ENCODE peak calls at places on chromosome 1, in five cellular contexts. C, T, I, V and W are unnamed samples.

GRCh38 chr1:209577346-209577745 is 6.2 kb upstream of the CAMK1G start:
- DNase-seq in C (no peak), T (no peak), I (no peak), V (no peak), W (no peak)

GRCh38 chr1:170929835-170930554 is 5.3 kb upstream of the MROH9 start:
- DNase-seq in C (no peak), T (no peak), I (peak; percentile 35), V (no peak), W (no peak)

GRCh38 chr1:5810553-5811270 is 181.5 kb downstream of the NPHP4 start:
- DNase-seq in C (no peak), T (no peak), I (no peak), V (no peak), W (no peak)

GRCh38 chr1:17189632-17190525 is 15.0 kb upstream of the PADI1 start:
- DNase-seq in C (no peak), T (no peak), I (no peak), V (no peak), W (no peak)

GRCh38 chr1:197453376-197454058 is 185.5 kb downstream of the CRB1 start:
- DNase-seq in C (no peak), T (no peak), I (no peak), V (no peak), W (no peak)

GRCh38 chr1:105072850-105073249 is 1323.2 kb downstream of the AMY1C start:
- DNase-seq in C (no peak), T (no peak), I (no peak), V (no peak), W (no peak)

GRCh38 chr1:214842856-214843255 is 239.7 kb upstream of the KCNK2 start:
- DNase-seq in C (no peak), T (no peak), I (no peak), V (no peak), W (no peak)

GRCh38 chr1:207958376-207959139 is 47.6 kb upstream of the CD34 start:
- DNase-seq in C (no peak), T (no peak), I (no peak), V (no peak), W (no peak)

GRCh38 chr1:79556189-79556588 is 549.7 kb upstream of the ADGRL4 start:
- DNase-seq in C (no peak), T (no peak), I (no peak), V (no peak), W (no peak)

GRCh38 chr1:16348414-16349182 is 3.7 kb downstream of the FBXO42 start:
- DNase-seq in C (no peak), T (no peak), I (no peak), V (no peak), W (no peak)

GRCh38 chr1:1267488-1268283 is 6.0 kb downstream of the UBE2J2 start:
- DNase-seq in C (no peak), T (no peak), I (no peak), V (no peak), W (no peak)

GRCh38 chr1:203650012-203650836 is 23.6 kb downstream of the ATP2B4 start:
- DNase-seq in C (peak; percentile 66), T (peak; percentile 78), I (peak; percentile 71), V (peak; percentile 49), W (peak; percentile 71)

GRCh38 chr1:185453496-185454192 is 136.6 kb upstream of the IVNS1ABP start:
- DNase-seq in C (no peak), T (no peak), I (no peak), V (no peak), W (no peak)

GRCh38 chr1:53542551-53542950 is 83.4 kb downstream of the DMRTB1 start:
- DNase-seq in C (no peak), T (no peak), I (no peak), V (no peak), W (no peak)

GRCh38 chr1:85224734-85225623 is 24.2 kb upstream of the SYDE2 start:
- DNase-seq in C (peak; percentile 20), T (no peak), I (no peak), V (no peak), W (no peak)

GRCh38 chr1:151061704-151062103 is 1.5 kb downstream of the MLLT11 start:
- DNase-seq in C (no peak), T (no peak), I (no peak), V (no peak), W (no peak)

GRCh38 chr1:25815208-25816111 is 4.3 kb upstream of the MTFR1L start:
- DNase-seq in C (peak; percentile 13), T (no peak), I (no peak), V (no peak), W (no peak)

GRCh38 chr1:46654012-46654411 is 14.2 kb downstream of the ATPAF1 start:
- DNase-seq in C (no peak), T (no peak), I (no peak), V (no peak), W (no peak)

GRCh38 chr1:209742409-209743144 is 13.3 kb upstream of the TRAF3IP3 start:
- DNase-seq in C (no peak), T (no peak), I (no peak), V (no peak), W (no peak)

GRCh38 chr1:206846475-206846874 is 18.9 kb upstream of the IL20 start:
- DNase-seq in C (no peak), T (no peak), I (no peak), V (no peak), W (no peak)

GRCh38 chr1:32749726-32750224 is 47.2 kb upstream of the SYNC start:
- DNase-seq in C (no peak), T (no peak), I (no peak), V (no peak), W (no peak)

GRCh38 chr1:111988743-111989453 is 570 bp downstream of the KCND3 start:
- DNase-seq in C (peak; percentile 31), T (no peak), I (no peak), V (no peak), W (peak; percentile 62)

GRCh38 chr1:51736702-51737101 is 119.8 kb downstream of the OSBPL9 start:
- DNase-seq in C (no peak), T (no peak), I (peak; percentile 54), V (no peak), W (no peak)

GRCh38 chr1:30412241-30413110 is 310.9 kb downstream of the MATN1 start:
- DNase-seq in C (no peak), T (no peak), I (peak; percentile 5), V (no peak), W (no peak)

GRCh38 chr1:225735252-225736149 is 42.1 kb upstream of the SRP9 start:
- DNase-seq in C (peak; percentile 68), T (no peak), I (peak; percentile 80), V (no peak), W (peak; percentile 67)

GRCh38 chr1:24978383-24979032 is 48.4 kb upstream of the RUNX3 start:
- DNase-seq in C (no peak), T (no peak), I (no peak), V (no peak), W (no peak)

GRCh38 chr1:46094454-46094853 is 38.0 kb downstream of the PIK3R3 start:
- DNase-seq in C (no peak), T (no peak), I (no peak), V (no peak), W (no peak)

GRCh38 chr1:8122477-8123407 is 96.6 kb upstream of the ERRFI1 start:
- DNase-seq in C (no peak), T (no peak), I (peak; percentile 85), V (no peak), W (no peak)

GRCh38 chr1:180415985-180416633 is 86.3 kb downstream of the ACBD6 start:
- DNase-seq in C (no peak), T (no peak), I (no peak), V (no peak), W (no peak)

GRCh38 chr1:44817771-44818495 is 9.6 kb downstream of the BTBD19 start:
- DNase-seq in C (peak; percentile 3), T (no peak), I (no peak), V (no peak), W (peak; percentile 30)

GRCh38 chr1:55478742-55479141 is 263.6 kb upstream of the USP24 start:
- DNase-seq in C (no peak), T (no peak), I (no peak), V (no peak), W (no peak)

GRCh38 chr1:40478276-40478675 is 1.2 kb downstream of the ZFP69 start:
- DNase-seq in C (no peak), T (no peak), I (no peak), V (no peak), W (no peak)